ENCODE peak calls at places on chromosome 7, in five cellular contexts. I is A549, S is ovary, O is HepG2, C is suprapubic skin. R is an unnamed sample.

GRCh38 chr7:831596-832291 is 532 bp upstream of the SUN1 start:
- DNase-seq in I (peak; percentile 71), S (no peak), O (peak; percentile 35), C (no peak), R (no peak)

GRCh38 chr7:65251851-65252620 is 121.6 kb upstream of the ZNF92 start:
- DNase-seq in I (peak; percentile 63), S (peak; percentile 43), O (peak; percentile 53), C (no peak), R (peak; percentile 61)

GRCh38 chr7:129110575-129111376 is 33.7 kb upstream of the TSPAN33 start:
- DNase-seq in I (no peak), S (no peak), O (peak; percentile 18), C (no peak), R (no peak)

GRCh38 chr7:77245015-77245755 is 45.6 kb upstream of the FGL2 start:
- DNase-seq in I (no peak), S (no peak), O (peak; percentile 54), C (no peak), R (peak; percentile 67)

GRCh38 chr7:16420649-16421332 is 547 bp downstream of the CRPPA start:
- DNase-seq in I (peak; percentile 76), S (peak; percentile 88), O (peak; percentile 77), C (peak; percentile 89), R (peak; percentile 94)

GRCh38 chr7:10855583-10855982 is 118.1 kb upstream of the PHF14 start:
- DNase-seq in I (no peak), S (no peak), O (no peak), C (no peak), R (no peak)

GRCh38 chr7:132705146-132705545 is 128.9 kb upstream of the PLXNA4 start:
- DNase-seq in I (no peak), S (no peak), O (no peak), C (no peak), R (no peak)

GRCh38 chr7:131197920-131198610 is 129.6 kb upstream of the MKLN1 start:
- DNase-seq in I (no peak), S (no peak), O (no peak), C (no peak), R (no peak)

GRCh38 chr7:151808296-151809155 is 68.4 kb downstream of the PRKAG2 start:
- DNase-seq in I (peak; percentile 87), S (no peak), O (peak; percentile 66), C (no peak), R (no peak)

GRCh38 chr7:150356265-150356897 is 12.2 kb upstream of the REPIN1 start:
- DNase-seq in I (peak; percentile 41), S (no peak), O (peak; percentile 49), C (no peak), R (peak; percentile 46)

GRCh38 chr7:114415054-114415997 is 711 bp downstream of the FOXP2 start:
- DNase-seq in I (no peak), S (no peak), O (no peak), C (no peak), R (no peak)

GRCh38 chr7:87420173-87420572 is 55.3 kb downstream of the ABCB4 start:
- DNase-seq in I (no peak), S (no peak), O (no peak), C (no peak), R (no peak)

GRCh38 chr7:146902728-146903127 is 786.1 kb downstream of the CNTNAP2 start:
- DNase-seq in I (no peak), S (no peak), O (no peak), C (no peak), R (no peak)

GRCh38 chr7:45980181-45980905 is 59.3 kb upstream of the IGFBP3 start:
- DNase-seq in I (no peak), S (no peak), O (no peak), C (no peak), R (no peak)

GRCh38 chr7:1466524-1467271 is 7.4 kb upstream of the MICALL2 start:
- DNase-seq in I (peak; percentile 51), S (peak; percentile 46), O (peak; percentile 93), C (no peak), R (peak; percentile 91)

GRCh38 chr7:106621393-106622132 is 39.4 kb downstream of the CCDC71L start:
- DNase-seq in I (no peak), S (no peak), O (no peak), C (no peak), R (no peak)

GRCh38 chr7:157235357-157236018 is 96.8 kb downstream of the UBE3C start:
- DNase-seq in I (no peak), S (no peak), O (peak; percentile 16), C (no peak), R (no peak)

GRCh38 chr7:50339990-50340500 is 35.5 kb downstream of the IKZF1 start:
- DNase-seq in I (no peak), S (no peak), O (no peak), C (no peak), R (no peak)

GRCh38 chr7:130970696-130971095 is 236.7 kb upstream of the KLF14 start:
- DNase-seq in I (no peak), S (no peak), O (no peak), C (no peak), R (no peak)

GRCh38 chr7:131897016-131897789 is 340.8 kb upstream of the PODXL start:
- DNase-seq in I (peak; percentile 19), S (no peak), O (no peak), C (no peak), R (no peak)

GRCh38 chr7:9026121-9026520 is 592.7 kb downstream of the NXPH1 start:
- DNase-seq in I (no peak), S (no peak), O (no peak), C (no peak), R (no peak)

GRCh38 chr7:99079104-99079503 is 64.8 kb downstream of the SMURF1 start:
- DNase-seq in I (no peak), S (no peak), O (no peak), C (no peak), R (no peak)

GRCh38 chr7:100576384-100576993 is 2.8 kb upstream of the SAP25 start:
- DNase-seq in I (no peak), S (no peak), O (no peak), C (no peak), R (peak; percentile 61)

GRCh38 chr7:16918288-16918895 is 36.6 kb upstream of the AGR3 start:
- DNase-seq in I (no peak), S (no peak), O (peak; percentile 31), C (no peak), R (no peak)

GRCh38 chr7:95478139-95479037 is 7.4 kb upstream of the ASB4 start:
- DNase-seq in I (peak; percentile 60), S (peak; percentile 21), O (peak; percentile 77), C (no peak), R (no peak)

GRCh38 chr7:44990520-44991023 is 9.4 kb upstream of the CCM2 start:
- DNase-seq in I (no peak), S (no peak), O (no peak), C (no peak), R (no peak)

GRCh38 chr7:122182081-122182480 is 38.0 kb upstream of the AASS start:
- DNase-seq in I (no peak), S (no peak), O (no peak), C (no peak), R (no peak)

GRCh38 chr7:158772916-158773315 is 56.4 kb downstream of the ESYT2 start:
- DNase-seq in I (no peak), S (no peak), O (no peak), C (no peak), R (no peak)

GRCh38 chr7:52555805-52556204 is 479.6 kb upstream of the POM121L12 start:
- DNase-seq in I (no peak), S (no peak), O (no peak), C (no peak), R (no peak)

GRCh38 chr7:8931906-8932646 is 498.7 kb downstream of the NXPH1 start:
- DNase-seq in I (no peak), S (no peak), O (no peak), C (no peak), R (no peak)

GRCh38 chr7:69476416-69476815 is 121.9 kb upstream of the AUTS2 start:
- DNase-seq in I (no peak), S (no peak), O (no peak), C (no peak), R (no peak)
- TF ChIP-seq EP300 in I (no peak), S (no peak), O (no peak), C (no peak), R (no peak)

DNA sequence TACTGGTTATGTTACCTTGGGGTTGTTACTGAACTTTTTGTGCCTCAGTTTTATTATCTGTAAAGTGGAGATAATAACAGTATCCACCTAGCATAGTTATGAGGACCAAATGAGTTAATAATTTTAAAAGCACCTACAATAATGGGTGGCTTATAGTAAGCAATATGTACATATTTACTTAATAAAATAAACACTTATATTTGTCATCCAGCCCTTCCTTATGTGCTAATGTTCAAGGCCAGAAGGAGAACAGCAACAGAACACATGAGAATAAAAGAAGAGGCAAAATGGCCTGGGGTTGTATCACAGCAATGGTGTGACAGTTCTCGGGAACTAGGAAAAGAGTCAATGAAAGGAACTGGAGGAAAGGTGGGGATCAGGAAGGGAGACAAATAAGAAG is 255.4 kb upstream of the LRGUK start:
- DNase-seq in I (no peak), S (no peak), O (peak; percentile 9), C (no peak), R (no peak)
- H3K27ac ChIP-seq in I (no peak overlapping the region), S (no peak overlapping the region), O (no peak overlapping the region), C (no peak overlapping the region), R (no peak overlapping the region)

DNA sequence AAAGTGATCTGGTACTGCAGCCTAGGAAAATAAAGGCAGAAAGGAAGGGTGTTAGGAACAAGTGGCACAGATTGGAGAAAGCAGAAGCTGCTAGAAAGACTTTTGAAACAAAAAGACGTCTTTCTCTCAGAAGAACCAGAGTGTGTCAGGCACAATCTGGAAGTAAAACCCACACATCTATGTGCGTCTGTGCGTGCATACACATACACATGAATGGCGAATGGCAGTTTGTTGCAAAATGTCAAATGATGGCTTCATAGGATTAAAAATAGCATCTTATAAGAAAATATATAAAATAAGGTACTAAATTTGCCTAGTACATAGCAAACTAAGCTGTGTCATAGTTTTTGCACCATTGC is 246.3 kb downstream of the CDK14 start:
- DNase-seq in I (no peak), S (no peak), O (no peak), C (no peak), R (no peak)
- H3K4me1 ChIP-seq in I (no peaks in the 10 kb centered on the region), S (peaks cover 5% of the 10 kb centered on the region), O (no peaks in the 10 kb centered on the region), C (no peaks in the 10 kb centered on the region), R (no peaks in the 10 kb centered on the region)

GRCh38 chr7:138223402-138223872 is 147.2 kb downstream of the AKR1D1 start:
- DNase-seq in I (no peak), S (no peak), O (no peak), C (no peak), R (no peak)

GRCh38 chr7:138228764-138229163 is 152.5 kb downstream of the AKR1D1 start:
- DNase-seq in I (no peak), S (no peak), O (no peak), C (no peak), R (no peak)

GRCh38 chr7:138226851-138227250 is 150.6 kb downstream of the AKR1D1 start:
- DNase-seq in I (no peak), S (no peak), O (no peak), C (no peak), R (no peak)

GRCh38 chr7:138228119-138228518 is 151.9 kb downstream of the AKR1D1 start:
- DNase-seq in I (no peak), S (no peak), O (no peak), C (no peak), R (no peak)

DNA sequence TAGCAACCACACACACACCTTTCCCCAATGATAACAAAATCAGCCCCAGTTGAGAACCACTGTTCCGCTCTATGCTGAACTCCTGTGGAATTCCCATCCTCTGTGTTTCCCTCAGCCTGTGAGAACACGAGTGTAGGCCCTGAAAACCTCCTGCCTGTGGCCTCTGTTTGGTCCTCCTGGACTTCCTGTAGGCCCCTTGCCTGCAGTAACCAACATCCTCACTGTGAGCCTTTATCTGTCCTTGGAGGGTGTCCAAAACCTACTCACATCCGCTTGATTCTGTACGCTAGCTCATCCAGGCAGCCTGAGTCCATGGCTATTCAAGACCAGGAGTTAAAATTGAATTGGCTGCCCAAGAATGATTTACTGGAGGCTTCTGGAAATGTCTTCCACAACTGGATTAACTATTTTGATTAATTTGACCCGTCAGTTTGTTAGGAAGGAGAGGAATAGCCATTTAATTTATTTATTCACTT is 149.8 kb downstream of the AKR1D1 start:
- DNase-seq in I (no peak), S (no peak), O (peak; percentile 59), C (no peak), R (no peak)
- TF ChIP-seq EP300 in I (no peak), S (no peak), O (no peak), C (no peak), R (no peak)